ENCODE peak calls at places on chromosomes 1 and 21, in six cellular contexts. One of them, this sample, is unnamed.

GRCh38 chr21:33411949-33412430 is 8.8 kb downstream of the IFNGR2 start:
- DNase-seq in type B pancreatic cell: no peak
- DNase-seq in foreskin fibroblast: no peak
- DNase-seq in WERI-Rb-1: no peak
- DNase-seq in H9: no peak
- DNase-seq in uterus: no peak
- DNase-seq in this sample: no peak

GRCh38 chr1:97013904-97014303 is 292.3 kb downstream of the PTBP2 start:
- DNase-seq in type B pancreatic cell: no peak
- DNase-seq in foreskin fibroblast: peak; percentile 67
- DNase-seq in WERI-Rb-1: no peak
- DNase-seq in H9: no peak
- DNase-seq in uterus: no peak
- DNase-seq in this sample: no peak

GRCh38 chr1:244063498-244063897 is 12.4 kb downstream of the ZBTB18 start:
- DNase-seq in type B pancreatic cell: no peak
- DNase-seq in foreskin fibroblast: no peak
- DNase-seq in WERI-Rb-1: no peak
- DNase-seq in H9: no peak
- DNase-seq in uterus: no peak
- DNase-seq in this sample: no peak

GRCh38 chr1:242468749-242469148 is 55.7 kb downstream of the PLD5 start:
- DNase-seq in type B pancreatic cell: no peak
- DNase-seq in foreskin fibroblast: peak; percentile 2
- DNase-seq in WERI-Rb-1: no peak
- DNase-seq in H9: no peak
- DNase-seq in uterus: no peak
- DNase-seq in this sample: no peak

GRCh38 chr1:248373761-248374160 is 1.8 kb upstream of the OR2T6 start:
- DNase-seq in type B pancreatic cell: no peak
- DNase-seq in foreskin fibroblast: no peak
- DNase-seq in WERI-Rb-1: no peak
- DNase-seq in H9: no peak
- DNase-seq in uterus: no peak
- DNase-seq in this sample: no peak

GRCh38 chr1:24420547-24420946 is 4.9 kb downstream of the NIPAL3 start:
- DNase-seq in type B pancreatic cell: no peak
- DNase-seq in foreskin fibroblast: no peak
- DNase-seq in WERI-Rb-1: no peak
- DNase-seq in H9: no peak
- DNase-seq in uterus: no peak
- DNase-seq in this sample: no peak

GRCh38 chr1:222167111-222167510 is 380.8 kb downstream of the HHIPL2 start:
- DNase-seq in type B pancreatic cell: no peak
- DNase-seq in foreskin fibroblast: peak; percentile 98
- DNase-seq in WERI-Rb-1: peak; percentile 22
- DNase-seq in H9: peak; percentile 58
- DNase-seq in uterus: no peak
- DNase-seq in this sample: peak; percentile 43

GRCh38 chr1:48831579-48831978 is 54.9 kb upstream of the BEND5 start:
- DNase-seq in type B pancreatic cell: no peak
- DNase-seq in foreskin fibroblast: no peak
- DNase-seq in WERI-Rb-1: no peak
- DNase-seq in H9: no peak
- DNase-seq in uterus: no peak
- DNase-seq in this sample: no peak

GRCh38 chr1:235990376-235990795 is 74.5 kb downstream of the NID1 start:
- DNase-seq in type B pancreatic cell: no peak
- DNase-seq in foreskin fibroblast: peak; percentile 45
- DNase-seq in WERI-Rb-1: no peak
- DNase-seq in H9: no peak
- DNase-seq in uterus: peak; percentile 58
- DNase-seq in this sample: no peak

GRCh38 chr1:232594768-232595698 is 34.9 kb downstream of the SIPA1L2 start:
- DNase-seq in type B pancreatic cell: no peak
- DNase-seq in foreskin fibroblast: no peak
- DNase-seq in WERI-Rb-1: no peak
- DNase-seq in H9: no peak
- DNase-seq in uterus: no peak
- DNase-seq in this sample: no peak

GRCh38 chr1:6743189-6744101 is 41.8 kb upstream of the CAMTA1 start:
- DNase-seq in type B pancreatic cell: no peak
- DNase-seq in foreskin fibroblast: peak; percentile 76
- DNase-seq in WERI-Rb-1: no peak
- DNase-seq in H9: peak; percentile 54
- DNase-seq in uterus: peak; percentile 62
- DNase-seq in this sample: peak; percentile 23

GRCh38 chr1:59452559-59452958 is 155.7 kb downstream of the FGGY start:
- DNase-seq in type B pancreatic cell: no peak
- DNase-seq in foreskin fibroblast: no peak
- DNase-seq in WERI-Rb-1: no peak
- DNase-seq in H9: no peak
- DNase-seq in uterus: no peak
- DNase-seq in this sample: no peak

GRCh38 chr1:226406401-226406881 is 1.5 kb downstream of the PARP1 start:
- DNase-seq in type B pancreatic cell: no peak
- DNase-seq in foreskin fibroblast: no peak
- DNase-seq in WERI-Rb-1: no peak
- DNase-seq in H9: peak; percentile 22
- DNase-seq in uterus: no peak
- DNase-seq in this sample: no peak

GRCh38 chr1:156004843-156005593 is 15.7 kb downstream of the SSR2 start:
- DNase-seq in type B pancreatic cell: no peak
- DNase-seq in foreskin fibroblast: no peak
- DNase-seq in WERI-Rb-1: peak; percentile 36
- DNase-seq in H9: no peak
- DNase-seq in uterus: no peak
- DNase-seq in this sample: no peak

GRCh38 chr1:117367769-117368059 is 465 bp downstream of the MAN1A2 start:
- DNase-seq in type B pancreatic cell: no peak
- DNase-seq in foreskin fibroblast: no peak
- DNase-seq in WERI-Rb-1: no peak
- DNase-seq in H9: no peak
- DNase-seq in uterus: no peak
- DNase-seq in this sample: no peak

GRCh38 chr1:54577612-54578011 is 29.6 kb downstream of the ACOT11 start:
- DNase-seq in type B pancreatic cell: no peak
- DNase-seq in foreskin fibroblast: peak; percentile 24
- DNase-seq in WERI-Rb-1: no peak
- DNase-seq in H9: no peak
- DNase-seq in uterus: peak; percentile 33
- DNase-seq in this sample: no peak

GRCh38 chr1:207673399-207673798 is 28.5 kb downstream of the CR1L start:
- DNase-seq in type B pancreatic cell: no peak
- DNase-seq in foreskin fibroblast: no peak
- DNase-seq in WERI-Rb-1: no peak
- DNase-seq in H9: no peak
- DNase-seq in uterus: no peak
- DNase-seq in this sample: no peak

GRCh38 chr1:214071469-214071868 is 83.7 kb downstream of the PROX1 start:
- DNase-seq in type B pancreatic cell: no peak
- DNase-seq in foreskin fibroblast: no peak
- DNase-seq in WERI-Rb-1: no peak
- DNase-seq in H9: no peak
- DNase-seq in uterus: no peak
- DNase-seq in this sample: no peak

GRCh38 chr1:23980725-23981063 is 567 bp upstream of the SRSF10 start:
- DNase-seq in type B pancreatic cell: no peak
- DNase-seq in foreskin fibroblast: no peak
- DNase-seq in WERI-Rb-1: peak; percentile 49
- DNase-seq in H9: peak; percentile 44
- DNase-seq in uterus: peak; percentile 44
- DNase-seq in this sample: no peak

GRCh38 chr1:203796223-203796747 is 862 bp downstream of the ZBED6 start:
- DNase-seq in type B pancreatic cell: no peak
- DNase-seq in foreskin fibroblast: no peak
- DNase-seq in WERI-Rb-1: peak; percentile 62
- DNase-seq in H9: peak; percentile 43
- DNase-seq in uterus: no peak
- DNase-seq in this sample: peak; percentile 34

GRCh38 chr1:203800001-203800400 is 4.6 kb downstream of the ZBED6 start:
- DNase-seq in type B pancreatic cell: no peak
- DNase-seq in foreskin fibroblast: no peak
- DNase-seq in WERI-Rb-1: no peak
- DNase-seq in H9: no peak
- DNase-seq in uterus: no peak
- DNase-seq in this sample: no peak

GRCh38 chr1:203797216-203797615 is 1.8 kb downstream of the ZBED6 start:
- DNase-seq in type B pancreatic cell: no peak
- DNase-seq in foreskin fibroblast: no peak
- DNase-seq in WERI-Rb-1: no peak
- DNase-seq in H9: no peak
- DNase-seq in uterus: no peak
- DNase-seq in this sample: no peak

GRCh38 chr1:203799157-203799556 is 3.7 kb downstream of the ZBED6 start:
- DNase-seq in type B pancreatic cell: no peak
- DNase-seq in foreskin fibroblast: no peak
- DNase-seq in WERI-Rb-1: no peak
- DNase-seq in H9: no peak
- DNase-seq in uterus: no peak
- DNase-seq in this sample: no peak

GRCh38 chr1:203797948-203798347 is 2.5 kb downstream of the ZBED6 start:
- DNase-seq in type B pancreatic cell: no peak
- DNase-seq in foreskin fibroblast: no peak
- DNase-seq in WERI-Rb-1: no peak
- DNase-seq in H9: no peak
- DNase-seq in uterus: peak; percentile 38
- DNase-seq in this sample: no peak
- TF ChIP-seq CTCF in type B pancreatic cell: no peak
- TF ChIP-seq CTCF in foreskin fibroblast: no peak
- TF ChIP-seq CTCF in WERI-Rb-1: no peak
- TF ChIP-seq CTCF in H9: no peak
- TF ChIP-seq CTCF in uterus: no peak
- TF ChIP-seq CTCF in this sample: no peak

GRCh38 chr1:188709146-188709545 is 1768.5 kb downstream of the BRINP3 start:
- DNase-seq in type B pancreatic cell: no peak
- DNase-seq in foreskin fibroblast: no peak
- DNase-seq in WERI-Rb-1: no peak
- DNase-seq in H9: no peak
- DNase-seq in uterus: no peak
- DNase-seq in this sample: no peak

GRCh38 chr1:188706742-188707141 is 1770.9 kb downstream of the BRINP3 start:
- DNase-seq in type B pancreatic cell: no peak
- DNase-seq in foreskin fibroblast: peak; percentile 21
- DNase-seq in WERI-Rb-1: no peak
- DNase-seq in H9: no peak
- DNase-seq in uterus: no peak
- DNase-seq in this sample: no peak
- TF ChIP-seq CTCF in type B pancreatic cell: no peak
- TF ChIP-seq CTCF in foreskin fibroblast: no peak
- TF ChIP-seq CTCF in WERI-Rb-1: no peak
- TF ChIP-seq CTCF in H9: no peak
- TF ChIP-seq CTCF in uterus: no peak
- TF ChIP-seq CTCF in this sample: no peak

GRCh38 chr1:103513720-103514119 is 11.8 kb upstream of the RNPC3 start:
- DNase-seq in type B pancreatic cell: no peak
- DNase-seq in foreskin fibroblast: no peak
- DNase-seq in WERI-Rb-1: no peak
- DNase-seq in H9: no peak
- DNase-seq in uterus: no peak
- DNase-seq in this sample: no peak

GRCh38 chr1:103516283-103516682 is 9.2 kb upstream of the RNPC3 start:
- DNase-seq in type B pancreatic cell: no peak
- DNase-seq in foreskin fibroblast: no peak
- DNase-seq in WERI-Rb-1: no peak
- DNase-seq in H9: no peak
- DNase-seq in uterus: no peak
- DNase-seq in this sample: no peak

GRCh38 chr1:103516693-103517092 is 8.8 kb upstream of the RNPC3 start:
- DNase-seq in type B pancreatic cell: no peak
- DNase-seq in foreskin fibroblast: no peak
- DNase-seq in WERI-Rb-1: no peak
- DNase-seq in H9: no peak
- DNase-seq in uterus: no peak
- DNase-seq in this sample: no peak

GRCh38 chr1:103517380-103518047 is 8.0 kb upstream of the RNPC3 start:
- DNase-seq in type B pancreatic cell: no peak
- DNase-seq in foreskin fibroblast: no peak
- DNase-seq in WERI-Rb-1: no peak
- DNase-seq in H9: no peak
- DNase-seq in uterus: no peak
- DNase-seq in this sample: no peak

GRCh38 chr1:103514920-103515503 is 10.5 kb upstream of the RNPC3 start:
- DNase-seq in type B pancreatic cell: no peak
- DNase-seq in foreskin fibroblast: peak; percentile 20
- DNase-seq in WERI-Rb-1: no peak
- DNase-seq in H9: no peak
- DNase-seq in uterus: no peak
- DNase-seq in this sample: no peak
- TF ChIP-seq CTCF in type B pancreatic cell: peak; percentile 86
- TF ChIP-seq CTCF in foreskin fibroblast: peak; percentile 66
- TF ChIP-seq CTCF in WERI-Rb-1: peak; percentile 40
- TF ChIP-seq CTCF in H9: peak; percentile 80
- TF ChIP-seq CTCF in uterus: peak; percentile 71
- TF ChIP-seq CTCF in this sample: peak; percentile 83

GRCh38 chr1:30216602-30217001 is 506.8 kb downstream of the MATN1 start:
- DNase-seq in type B pancreatic cell: no peak
- DNase-seq in foreskin fibroblast: no peak
- DNase-seq in WERI-Rb-1: no peak
- DNase-seq in H9: no peak
- DNase-seq in uterus: no peak
- DNase-seq in this sample: no peak

GRCh38 chr1:30218438-30218837 is 504.9 kb downstream of the MATN1 start:
- DNase-seq in type B pancreatic cell: no peak
- DNase-seq in foreskin fibroblast: no peak
- DNase-seq in WERI-Rb-1: no peak
- DNase-seq in H9: no peak
- DNase-seq in uterus: no peak
- DNase-seq in this sample: no peak
- TF ChIP-seq CTCF in type B pancreatic cell: no peak
- TF ChIP-seq CTCF in foreskin fibroblast: no peak
- TF ChIP-seq CTCF in WERI-Rb-1: no peak
- TF ChIP-seq CTCF in H9: no peak
- TF ChIP-seq CTCF in uterus: no peak
- TF ChIP-seq CTCF in this sample: no peak

GRCh38 chr1:18200136-18200717 is 92.6 kb downstream of the IGSF21 start:
- DNase-seq in type B pancreatic cell: no peak
- DNase-seq in foreskin fibroblast: no peak
- DNase-seq in WERI-Rb-1: peak; percentile 65
- DNase-seq in H9: no peak
- DNase-seq in uterus: no peak
- DNase-seq in this sample: no peak
- TF ChIP-seq CTCF in type B pancreatic cell: no peak
- TF ChIP-seq CTCF in foreskin fibroblast: no peak
- TF ChIP-seq CTCF in WERI-Rb-1: peak; percentile 63
- TF ChIP-seq CTCF in H9: peak; percentile 71
- TF ChIP-seq CTCF in uterus: no peak
- TF ChIP-seq CTCF in this sample: peak; percentile 41

GRCh38 chr1:197224160-197224559 is 43.9 kb upstream of the CRB1 start:
- DNase-seq in type B pancreatic cell: no peak
- DNase-seq in foreskin fibroblast: peak; percentile 1
- DNase-seq in WERI-Rb-1: no peak
- DNase-seq in H9: no peak
- DNase-seq in uterus: no peak
- DNase-seq in this sample: no peak
- TF ChIP-seq CTCF in type B pancreatic cell: no peak
- TF ChIP-seq CTCF in foreskin fibroblast: peak; percentile 18
- TF ChIP-seq CTCF in WERI-Rb-1: peak; percentile 8
- TF ChIP-seq CTCF in H9: no peak
- TF ChIP-seq CTCF in uterus: no peak
- TF ChIP-seq CTCF in this sample: no peak